ENCODE peak calls at places on chromosomes 6 and 20, in nine cellular contexts. W is WERI-Rb-1, T is AG09319, Q is NB4, A is foreskin fibroblast, K is astrocyte of the cerebellum, C is GM12865, E is GM13977, J is Panc1. R is an unnamed sample.

GRCh38 chr6:56953597-56954388 is 1.1 kb upstream of the BEND6 start:
- DNase-seq in W (no peak), T (no peak), Q (peak; percentile 52), A (peak; percentile 46), K (no peak), C (peak; percentile 75), E (peak; percentile 31), J (no peak), R (no peak)

GRCh38 chr6:112153926-112154621 is 66.7 kb downstream of the FAM229B start:
- DNase-seq in W (no peak), T (no peak), Q (peak; percentile 40), A (peak; percentile 85), K (no peak), C (no peak), E (no peak), J (peak; percentile 22), R (no peak)

GRCh38 chr6:25769983-25770382 is 15.4 kb downstream of the SLC17A4 start:
- DNase-seq in W (no peak), T (no peak), Q (no peak), A (no peak), K (no peak), C (no peak), E (no peak), J (no peak), R (no peak)

GRCh38 chr6:157198425-157199279 is 124.7 kb downstream of the TMEM242 start:
- DNase-seq in W (no peak), T (no peak), Q (no peak), A (peak; percentile 82), K (no peak), C (no peak), E (no peak), J (no peak), R (no peak)

GRCh38 chr20:51457281-51457932 is 85.1 kb downstream of the NFATC2 start:
- DNase-seq in W (no peak), T (peak; percentile 52), Q (peak; percentile 54), A (peak; percentile 88), K (peak; percentile 65), C (peak; percentile 21), E (no peak), J (no peak), R (no peak)

GRCh38 chr6:37024665-37025337 is 19.3 kb downstream of the FGD2 start:
- DNase-seq in W (no peak), T (peak; percentile 34), Q (peak; percentile 40), A (peak; percentile 36), K (no peak), C (no peak), E (no peak), J (no peak), R (no peak)

GRCh38 chr20:17835240-17835940 is 133.2 kb downstream of the SNX5 start:
- DNase-seq in W (no peak), T (no peak), Q (no peak), A (peak; percentile 93), K (peak; percentile 70), C (no peak), E (no peak), J (peak; percentile 51), R (no peak)

GRCh38 chr20:19661717-19662637 is 96.1 kb upstream of the RIN2 start:
- DNase-seq in W (peak; percentile 43), T (peak; percentile 39), Q (peak; percentile 80), A (peak; percentile 85), K (peak; percentile 57), C (peak; percentile 78), E (peak; percentile 57), J (peak; percentile 73), R (no peak)

GRCh38 chr6:117440558-117441525 is 15.1 kb upstream of the ROS1 start:
- DNase-seq in W (no peak), T (peak; percentile 73), Q (peak; percentile 40), A (peak; percentile 97), K (no peak), C (no peak), E (no peak), J (peak; percentile 64), R (no peak)

GRCh38 chr20:39861381-39861780 is 827.7 kb downstream of the MAFB start:
- DNase-seq in W (no peak), T (no peak), Q (no peak), A (no peak), K (no peak), C (no peak), E (no peak), J (no peak), R (no peak)

GRCh38 chr20:59785986-59786753 is 147.3 kb downstream of the SYCP2 start:
- DNase-seq in W (no peak), T (no peak), Q (peak; percentile 23), A (no peak), K (no peak), C (no peak), E (no peak), J (no peak), R (peak; percentile 68)

GRCh38 chr6:45433533-45434400 is 56.0 kb upstream of the SUPT3H start:
- DNase-seq in W (no peak), T (no peak), Q (peak; percentile 39), A (no peak), K (no peak), C (no peak), E (no peak), J (no peak), R (no peak)

GRCh38 chr6:160167547-160168391 is 46.2 kb downstream of the SLC22A1 start:
- DNase-seq in W (no peak), T (no peak), Q (no peak), A (no peak), K (no peak), C (no peak), E (no peak), J (no peak), R (no peak)

GRCh38 chr20:44495257-44495656 is 19.6 kb downstream of the TTPAL start:
- DNase-seq in W (no peak), T (no peak), Q (peak; percentile 83), A (peak; percentile 83), K (no peak), C (no peak), E (no peak), J (no peak), R (no peak)

GRCh38 chr6:146650799-146651481 is 52.2 kb downstream of the ADGB start:
- DNase-seq in W (no peak), T (no peak), Q (no peak), A (peak; percentile 73), K (no peak), C (peak; percentile 45), E (no peak), J (no peak), R (no peak)

GRCh38 chr6:29255530-29255929 is 46.0 kb upstream of the OR14J1 start:
- DNase-seq in W (no peak), T (no peak), Q (peak; percentile 11), A (no peak), K (no peak), C (no peak), E (no peak), J (no peak), R (no peak)

GRCh38 chr6:140602431-140602836 is 1228.0 kb upstream of the CITED2 start:
- DNase-seq in W (peak; percentile 12), T (no peak), Q (no peak), A (peak; percentile 12), K (no peak), C (no peak), E (no peak), J (no peak), R (no peak)

GRCh38 chr6:122789862-122790739 is 1.0 kb downstream of the SMPDL3A start:
- DNase-seq in W (no peak), T (no peak), Q (peak; percentile 36), A (peak; percentile 35), K (no peak), C (peak; percentile 15), E (peak; percentile 44), J (peak; percentile 18), R (no peak)

GRCh38 chr6:122838060-122838780 is 49.2 kb downstream of the SMPDL3A start:
- DNase-seq in W (no peak), T (peak; percentile 8), Q (no peak), A (peak; percentile 50), K (no peak), C (no peak), E (no peak), J (peak; percentile 13), R (no peak)

GRCh38 chr20:25741088-25741487 is 44.4 kb upstream of the ZNF337 start:
- DNase-seq in W (no peak), T (no peak), Q (no peak), A (no peak), K (no peak), C (no peak), E (no peak), J (no peak), R (no peak)

GRCh38 chr6:128899651-128900050 is 16.7 kb downstream of the LAMA2 start:
- DNase-seq in W (no peak), T (no peak), Q (no peak), A (peak; percentile 45), K (peak; percentile 15), C (no peak), E (no peak), J (no peak), R (no peak)

GRCh38 chr6:170165085-170165484 is 125.8 kb downstream of the DLL1 start:
- DNase-seq in W (no peak), T (no peak), Q (no peak), A (no peak), K (no peak), C (no peak), E (no peak), J (no peak), R (no peak)
- TF ChIP-seq CTCF in W (peak; percentile 46), T (no peak), Q (no peak), A (no peak), K (no peak), C (no peak), E (no peak), J (no peak), R (no peak)

GRCh38 chr6:104268389-104268788 is 591.3 kb downstream of the HACE1 start:
- DNase-seq in W (no peak), T (no peak), Q (no peak), A (no peak), K (no peak), C (no peak), E (no peak), J (no peak), R (no peak)

GRCh38 chr6:104266922-104267321 is 592.8 kb downstream of the HACE1 start:
- DNase-seq in W (no peak), T (no peak), Q (no peak), A (no peak), K (no peak), C (no peak), E (no peak), J (no peak), R (no peak)
- TF ChIP-seq CTCF in W (no peak), T (no peak), Q (no peak), A (no peak), K (no peak), C (no peak), E (no peak), J (no peak), R (no peak)

DNA sequence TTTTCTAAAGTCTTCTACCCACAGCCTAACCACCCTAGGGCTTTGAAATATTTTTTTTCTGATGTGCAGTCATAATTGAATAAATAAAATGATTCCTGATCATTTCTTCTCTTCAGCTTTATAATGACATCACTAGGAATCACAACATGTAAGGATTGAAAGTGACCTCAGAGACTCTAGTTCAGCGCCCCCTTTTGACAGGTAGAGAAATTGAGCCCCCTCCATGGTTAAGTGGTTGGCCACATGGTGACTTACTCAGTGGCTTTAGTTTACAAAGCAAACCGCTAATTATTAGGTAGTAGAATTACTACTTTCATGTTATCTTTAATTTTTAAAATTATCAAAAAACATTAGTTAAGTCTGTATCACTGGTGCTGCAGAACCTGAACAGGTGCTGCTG is 13.3 kb upstream of the SLC2A12 start:
- DNase-seq in W (peak; percentile 25), T (no peak), Q (peak; percentile 61), A (peak; percentile 19), K (no peak), C (peak; percentile 41), E (peak; percentile 41), J (no peak), R (no peak)
- TF ChIP-seq CTCF in W (peak; percentile 44), T (peak; percentile 36), Q (peak; percentile 84), A (peak; percentile 34), K (no peak), C (peak; percentile 55), E (peak; percentile 51), J (peak; percentile 61), R (peak; percentile 42)

GRCh38 chr6:158999669-159000403 is at the start of gene RSPH3:
- DNase-seq in W (peak; percentile 97), T (peak; percentile 77), Q (peak; percentile 98), A (peak; percentile 97), K (peak; percentile 67), C (peak; percentile 97), E (peak; percentile 94), J (peak; percentile 80), R (peak; percentile 96)
- TF ChIP-seq CTCF in W (peak; percentile 19), T (peak; percentile 10), Q (no peak), A (no peak), K (peak; percentile 17), C (peak; percentile 4), E (peak; percentile 6), J (peak; percentile 39), R (peak; percentile 35)

R was measured in osteocyte.